ENCODE peak calls at places on chromosomes 7 and 10, in seven cellular contexts. B is amniotic stem cell; K is amniotic epithelial cell; N is GM04503; S is CD8-positive, alpha-beta memory T cell; H is kidney; F is stimulated activated CD4-positive, alpha-beta T cell treated with anti-CD3 and anti-CD28 coated beads, Interleukin-1b, Interleukin-23, amount 100 ng/mL, for 1 hour. O is an unnamed sample.
A peak's percentile ranks its signal among the peaks of the same experiment; 100 is the strongest.

GRCh38 chr10:73759512-73760115 is 15.4 kb downstream of the SEC24C start:
- DNase-seq in B (no peak), K (no peak), N (no peak), S (peak; percentile 79), H (peak; percentile 76), F (no peak), O (no peak)

GRCh38 chr10:126259883-126260282 is 128.4 kb downstream of the ADAM12 start:
- DNase-seq in B (no peak), K (no peak), N (no peak), S (no peak), H (no peak), F (no peak), O (no peak)

GRCh38 chr10:128606041-128606440 is 479.8 kb upstream of the MKI67 start:
- DNase-seq in B (no peak), K (no peak), N (no peak), S (no peak), H (no peak), F (no peak), O (no peak)

GRCh38 chr10:12603766-12604470 is 254.6 kb downstream of the CAMK1D start:
- DNase-seq in B (no peak), K (no peak), N (no peak), S (no peak), H (no peak), F (no peak), O (no peak)

GRCh38 chr10:106795619-106796018 is 368.9 kb downstream of the SORCS1 start:
- DNase-seq in B (no peak), K (no peak), N (no peak), S (no peak), H (no peak), F (no peak), O (no peak)

GRCh38 chr7:131244259-131244852 is 83.3 kb upstream of the MKLN1 start:
- DNase-seq in B (peak; percentile 63), K (peak; percentile 89), N (peak; percentile 78), S (no peak), H (peak; percentile 75), F (no peak), O (peak; percentile 95)

GRCh38 chr10:110529596-110530011 is 31.9 kb downstream of the DUSP5 start:
- DNase-seq in B (no peak), K (no peak), N (no peak), S (peak; percentile 34), H (no peak), F (no peak), O (no peak)

GRCh38 chr10:122304054-122304579 is 33.0 kb downstream of the BTBD16 start:
- DNase-seq in B (no peak), K (no peak), N (no peak), S (no peak), H (no peak), F (no peak), O (no peak)

GRCh38 chr7:135333196-135333595 is 99.6 kb downstream of the STRA8 start:
- DNase-seq in B (no peak), K (peak; percentile 33), N (no peak), S (no peak), H (no peak), F (no peak), O (no peak)

GRCh38 chr7:4006687-4007086 is 675.4 kb upstream of the FOXK1 start:
- DNase-seq in B (no peak), K (peak; percentile 22), N (no peak), S (no peak), H (no peak), F (no peak), O (no peak)

GRCh38 chr10:4758256-4758655 is 67.8 kb upstream of the AKR1E2 start:
- DNase-seq in B (no peak), K (no peak), N (no peak), S (no peak), H (no peak), F (no peak), O (no peak)

GRCh38 chr7:90948085-90948484 is 316.1 kb upstream of the FZD1 start:
- DNase-seq in B (no peak), K (no peak), N (no peak), S (no peak), H (no peak), F (no peak), O (no peak)

GRCh38 chr7:158617737-158618128 is 30.1 kb upstream of the PTPRN2 start:
- DNase-seq in B (no peak), K (peak; percentile 67), N (no peak), S (no peak), H (no peak), F (no peak), O (peak; percentile 81)

GRCh38 chr7:22173884-22174573 is 182.9 kb downstream of the RAPGEF5 start:
- DNase-seq in B (no peak), K (no peak), N (no peak), S (no peak), H (no peak), F (no peak), O (no peak)

GRCh38 chr7:47647213-47647985 is 65.5 kb upstream of the TNS3 start:
- DNase-seq in B (no peak), K (peak; percentile 39), N (no peak), S (no peak), H (no peak), F (no peak), O (no peak)

GRCh38 chr10:5500162-5500670 is 846 bp upstream of the CALML5 start:
- DNase-seq in B (no peak), K (no peak), N (no peak), S (no peak), H (peak; percentile 15), F (no peak), O (no peak)

GRCh38 chr7:91267558-91267955 is 3.3 kb downstream of the FZD1 start:
- DNase-seq in B (peak; percentile 54), K (no peak), N (peak; percentile 49), S (no peak), H (no peak), F (no peak), O (peak; percentile 97)

GRCh38 chr7:2944729-2945128 is 98.9 kb downstream of the CARD11 start:
- DNase-seq in B (no peak), K (no peak), N (no peak), S (no peak), H (no peak), F (no peak), O (no peak)

GRCh38 chr10:53469383-53469782 is 696.8 kb upstream of the MBL2 start:
- DNase-seq in B (no peak), K (no peak), N (no peak), S (no peak), H (no peak), F (no peak), O (no peak)

GRCh38 chr10:35195361-35196306 is 69.0 kb downstream of the CREM start:
- DNase-seq in B (peak; percentile 93), K (peak; percentile 97), N (peak; percentile 83), S (peak; percentile 73), H (no peak), F (peak; percentile 35), O (peak; percentile 99)

GRCh38 chr10:98252451-98252850 is 15.5 kb downstream of the LOXL4 start:
- DNase-seq in B (no peak), K (no peak), N (no peak), S (no peak), H (no peak), F (no peak), O (no peak)

GRCh38 chr7:17681965-17682364 is 258.3 kb downstream of the SNX13 start:
- DNase-seq in B (no peak), K (no peak), N (peak; percentile 61), S (no peak), H (no peak), F (no peak), O (peak; percentile 64)

GRCh38 chr7:130904792-130905191 is 170.8 kb upstream of the KLF14 start:
- DNase-seq in B (no peak), K (no peak), N (no peak), S (no peak), H (no peak), F (no peak), O (no peak)

GRCh38 chr7:44752822-44753221 is 4.2 kb downstream of the ZMIZ2 start:
- DNase-seq in B (no peak), K (no peak), N (no peak), S (no peak), H (no peak), F (no peak), O (no peak)

GRCh38 chr7:112743811-112744210 is 46.4 kb downstream of the TMEM168 start:
- DNase-seq in B (no peak), K (no peak), N (no peak), S (no peak), H (no peak), F (no peak), O (no peak)

GRCh38 chr10:133202778-133203651 is 27.0 kb upstream of the UTF1 start:
- DNase-seq in B (no peak), K (no peak), N (no peak), S (no peak), H (peak; percentile 59), F (no peak), O (no peak)

GRCh38 chr7:43379197-43379596 is 203.7 kb upstream of the STK17A start:
- DNase-seq in B (no peak), K (no peak), N (no peak), S (no peak), H (no peak), F (no peak), O (no peak)

GRCh38 chr10:74332398-74332797 is 181.4 kb downstream of the ADK start:
- DNase-seq in B (no peak), K (no peak), N (peak; percentile 58), S (no peak), H (no peak), F (no peak), O (peak; percentile 25)

GRCh38 chr10:83952273-83952672 is 187.0 kb upstream of the GHITM start:
- DNase-seq in B (no peak), K (no peak), N (no peak), S (no peak), H (no peak), F (no peak), O (no peak)

GRCh38 chr10:110834622-110835219 is 37.0 kb upstream of the PDCD4 start:
- DNase-seq in B (no peak), K (peak; percentile 13), N (no peak), S (no peak), H (no peak), F (no peak), O (no peak)

GRCh38 chr7:123581162-123581459 is 20.5 kb upstream of the ASB15 start:
- DNase-seq in B (no peak), K (no peak), N (no peak), S (no peak), H (no peak), F (no peak), O (no peak)

GRCh38 chr7:150745086-150745485 is 7.9 kb downstream of the GIMAP5 start:
- DNase-seq in B (no peak), K (no peak), N (no peak), S (no peak), H (no peak), F (no peak), O (no peak)

GRCh38 chr7:123432601-123433000 is 101.8 kb downstream of the IQUB start:
- DNase-seq in B (no peak), K (peak; percentile 20), N (no peak), S (no peak), H (no peak), F (no peak), O (no peak)

GRCh38 chr7:142835487-142835886 is 19.4 kb upstream of the EPHB6 start:
- DNase-seq in B (no peak), K (no peak), N (no peak), S (no peak), H (no peak), F (no peak), O (no peak)

GRCh38 chr7:18895456-18895855 is 222.0 kb downstream of the TWIST1 start:
- DNase-seq in B (no peak), K (peak; percentile 74), N (no peak), S (no peak), H (no peak), F (no peak), O (peak; percentile 84)

GRCh38 chr7:93856319-93856718 is 34.2 kb downstream of the TFPI2 start:
- DNase-seq in B (no peak), K (peak; percentile 78), N (no peak), S (no peak), H (no peak), F (no peak), O (peak; percentile 38)

GRCh38 chr10:128011059-128011979 is 104.4 kb downstream of the PTPRE start:
- DNase-seq in B (no peak), K (peak; percentile 36), N (no peak), S (peak; percentile 81), H (peak; percentile 93), F (peak; percentile 76), O (no peak)

GRCh38 chr7:39832519-39833085 is 117.5 kb upstream of the CDK13 start:
- DNase-seq in B (no peak), K (no peak), N (no peak), S (no peak), H (no peak), F (no peak), O (no peak)